ENCODE peak calls at places on chromosomes 12 and 14, in eight cellular contexts. M is GM03348; F is AG09309; O is mucosa of descending colon; L is head of caudate nucleus; K is foreskin fibroblast; X is activated CD8-positive, alpha-beta memory T cell treated with anti-CD3 and anti-CD28 coated beads for 24 hours; T is tibial artery. S is an unnamed sample.
A peak's percentile ranks its signal among the peaks of the same experiment; 100 is the strongest.

GRCh38 chr12:47188576-47189441 is 109.0 kb upstream of the AMIGO2 start:
- DNase-seq in M (peak; percentile 56), F (peak; percentile 91), O (no peak), L (no peak), K (peak; percentile 77), X (no peak), T (no peak), S (no peak)

GRCh38 chr12:53078425-53079225 is 565 bp downstream of the SPRYD3 start:
- DNase-seq in M (no peak), F (no peak), O (no peak), L (peak; percentile 45), K (peak; percentile 67), X (no peak), T (peak; percentile 61), S (no peak)

GRCh38 chr12:104223599-104224168 is 8.1 kb downstream of the TXNRD1 start:
- DNase-seq in M (no peak), F (no peak), O (no peak), L (no peak), K (peak; percentile 27), X (no peak), T (no peak), S (no peak)

GRCh38 chr14:98210045-98210678 is 1061.8 kb downstream of the BCL11B start:
- DNase-seq in M (no peak), F (no peak), O (peak; percentile 35), L (no peak), K (no peak), X (peak; percentile 82), T (no peak), S (no peak)

GRCh38 chr14:23665302-23666016 is 29.3 kb downstream of the DHRS2 start:
- DNase-seq in M (no peak), F (no peak), O (no peak), L (no peak), K (peak; percentile 15), X (peak; percentile 33), T (no peak), S (no peak)

GRCh38 chr12:92912052-92912451 is 17.0 kb downstream of the EEA1 start:
- DNase-seq in M (no peak), F (peak; percentile 32), O (no peak), L (no peak), K (peak; percentile 27), X (no peak), T (no peak), S (peak; percentile 99)

GRCh38 chr12:5318874-5319273 is 113.0 kb upstream of the NTF3 start:
- DNase-seq in M (peak; percentile 74), F (peak; percentile 71), O (no peak), L (no peak), K (peak; percentile 84), X (no peak), T (no peak), S (no peak)

GRCh38 chr14:59032821-59033220 is 155.6 kb upstream of the DAAM1 start:
- DNase-seq in M (no peak), F (no peak), O (no peak), L (no peak), K (no peak), X (no peak), T (no peak), S (no peak)

GRCh38 chr14:67446371-67447032 is 34.5 kb upstream of the PLEK2 start:
- DNase-seq in M (no peak), F (no peak), O (no peak), L (no peak), K (no peak), X (no peak), T (no peak), S (no peak)

GRCh38 chr12:87991483-87991882 is 37.7 kb downstream of the C12orf50 start:
- DNase-seq in M (no peak), F (no peak), O (no peak), L (no peak), K (no peak), X (no peak), T (no peak), S (no peak)

GRCh38 chr12:62660763-62661162 is 194.1 kb downstream of the MON2 start:
- DNase-seq in M (peak; percentile 77), F (peak; percentile 73), O (no peak), L (no peak), K (peak; percentile 84), X (no peak), T (no peak), S (peak; percentile 81)

GRCh38 chr14:54350196-54350595 is 46.6 kb upstream of the CDKN3 start:
- DNase-seq in M (no peak), F (no peak), O (no peak), L (no peak), K (peak; percentile 75), X (no peak), T (no peak), S (no peak)

GRCh38 chr14:83473416-83473815 is 1939.8 kb upstream of the SEL1L start:
- DNase-seq in M (no peak), F (no peak), O (no peak), L (no peak), K (peak; percentile 36), X (no peak), T (no peak), S (no peak)

GRCh38 chr14:99562848-99563748 is 40.9 kb downstream of the CCDC85C start:
- DNase-seq in M (no peak), F (no peak), O (peak; percentile 84), L (peak; percentile 48), K (peak; percentile 38), X (no peak), T (peak; percentile 84), S (no peak)

GRCh38 chr14:70988452-70988851 is 81.2 kb downstream of the PCNX1 start:
- DNase-seq in M (no peak), F (no peak), O (no peak), L (no peak), K (no peak), X (no peak), T (no peak), S (no peak)

GRCh38 chr12:103841690-103842584 is 903 bp upstream of the NT5DC3 start:
- DNase-seq in M (peak; percentile 16), F (peak; percentile 74), O (peak; percentile 70), L (peak; percentile 5), K (peak; percentile 97), X (peak; percentile 75), T (peak; percentile 76), S (peak; percentile 90)

GRCh38 chr12:91833780-91834359 is 311.8 kb downstream of the BTG1 start:
- DNase-seq in M (no peak), F (no peak), O (no peak), L (no peak), K (no peak), X (no peak), T (no peak), S (no peak)

GRCh38 chr12:49133014-49133413 is 1.8 kb upstream of the TUBA1B start:
- DNase-seq in M (peak; percentile 34), F (no peak), O (no peak), L (no peak), K (no peak), X (no peak), T (no peak), S (no peak)

GRCh38 chr12:65867428-65867827 is 43.1 kb downstream of the HMGA2 start:
- DNase-seq in M (peak; percentile 63), F (peak; percentile 87), O (no peak), L (no peak), K (peak; percentile 88), X (no peak), T (no peak), S (no peak)

GRCh38 chr14:22508662-22509035 is 80.4 kb downstream of the DAD1 start:
- DNase-seq in M (no peak), F (no peak), O (no peak), L (no peak), K (no peak), X (no peak), T (no peak), S (no peak)

GRCh38 chr12:22500100-22500499 is 44.2 kb downstream of the C2CD5 start:
- DNase-seq in M (no peak), F (no peak), O (no peak), L (no peak), K (no peak), X (no peak), T (no peak), S (no peak)

GRCh38 chr14:58315606-58316005 is 17.3 kb downstream of the ARID4A start:
- DNase-seq in M (peak; percentile 30), F (no peak), O (no peak), L (no peak), K (peak; percentile 9), X (no peak), T (no peak), S (no peak)

GRCh38 chr14:20435454-20436362 is at the start of gene KLHL33:
- DNase-seq in M (no peak), F (no peak), O (no peak), L (no peak), K (peak; percentile 36), X (no peak), T (no peak), S (no peak)

GRCh38 chr12:47612953-47613352 is 92.9 kb downstream of the RPAP3 start:
- DNase-seq in M (no peak), F (no peak), O (no peak), L (no peak), K (no peak), X (no peak), T (no peak), S (no peak)

GRCh38 chr12:96719671-96720362 is 187.2 kb upstream of the NEDD1 start:
- DNase-seq in M (peak; percentile 25), F (no peak), O (no peak), L (no peak), K (peak; percentile 19), X (no peak), T (no peak), S (no peak)

GRCh38 chr12:38138225-38139221 is 178.1 kb upstream of the ALG10B start:
- DNase-seq in M (peak; percentile 83), F (peak; percentile 18), O (peak; percentile 32), L (peak; percentile 21), K (peak; percentile 82), X (peak; percentile 85), T (no peak), S (peak; percentile 76)

GRCh38 chr14:83425138-83425537 is 1891.5 kb upstream of the SEL1L start:
- DNase-seq in M (peak; percentile 22), F (no peak), O (no peak), L (no peak), K (peak; percentile 73), X (no peak), T (no peak), S (peak; percentile 9)

GRCh38 chr12:54017027-54017788 is 8.4 kb downstream of the HOXC8 start:
- DNase-seq in M (no peak), F (no peak), O (no peak), L (no peak), K (peak; percentile 44), X (no peak), T (peak; percentile 80), S (peak; percentile 49)

GRCh38 chr12:113298861-113299545 is 35.9 kb downstream of the SLC8B1 start:
- DNase-seq in M (peak; percentile 48), F (no peak), O (peak; percentile 49), L (peak; percentile 35), K (peak; percentile 48), X (no peak), T (peak; percentile 92), S (no peak)

GRCh38 chr12:121189061-121189886 is 20.7 kb upstream of the P2RX4 start:
- DNase-seq in M (no peak), F (no peak), O (no peak), L (no peak), K (no peak), X (no peak), T (no peak), S (no peak)